ENCODE peak calls at places on chromosomes 5 and 9, in ten cellular contexts. V is HCT116, K is H9, Y is astrocyte of the spinal cord, T is stomach, X is HFF-Myc, C is omental fat pad, L is fibroblast of lung, E is MCF 10A, P is choroid plexus epithelial cell. J is an unnamed sample.

GRCh38 chr5:153350192-153350883 is 140.1 kb upstream of the GRIA1 start:
- DNase-seq in V (no peak), K (peak), Y (no peak), T (no peak), X (no peak), C (no peak), L (no peak), E (no peak), P (no peak), J (no peak)

GRCh38 chr5:139273572-139274264 is 19.8 kb upstream of the MATR3 start:
- DNase-seq in V (peak), K (peak), Y (peak), T (peak), X (peak), C (peak), L (peak), E (peak), P (peak), J (peak)

GRCh38 chr9:37449877-37450632 is 15.2 kb downstream of the ZBTB5 start:
- DNase-seq in V (no peak), K (no peak), Y (no peak), T (no peak), X (no peak), C (no peak), L (no peak), E (no peak), P (no peak), J (no peak)

GRCh38 chr9:118618091-118618490 is 751.1 kb downstream of the BRINP1 start:
- DNase-seq in V (no peak), K (no peak), Y (no peak), T (no peak), X (no peak), C (no peak), L (no peak), E (peak), P (peak), J (no peak)

GRCh38 chr5:124906339-124907097 is 160.1 kb upstream of the ZNF608 start:
- DNase-seq in V (no peak), K (no peak), Y (peak), T (peak), X (peak), C (no peak), L (peak), E (peak), P (peak), J (peak)

GRCh38 chr5:143261748-143262392 is 141.6 kb downstream of the NR3C1 start:
- DNase-seq in V (no peak), K (no peak), Y (peak), T (no peak), X (no peak), C (no peak), L (peak), E (peak), P (peak), J (no peak)

GRCh38 chr9:74122661-74123060 is 374.5 kb upstream of the RORB start:
- DNase-seq in V (no peak), K (no peak), Y (no peak), T (no peak), X (no peak), C (no peak), L (no peak), E (no peak), P (no peak), J (no peak)

GRCh38 chr5:67149933-67150523 is 46.6 kb downstream of the CD180 start:
- DNase-seq in V (no peak), K (no peak), Y (peak), T (no peak), X (no peak), C (no peak), L (peak), E (no peak), P (peak), J (no peak)

GRCh38 chr9:106403081-106403480 is 459.9 kb upstream of the ZNF462 start:
- DNase-seq in V (no peak), K (no peak), Y (peak), T (no peak), X (no peak), C (no peak), L (no peak), E (peak), P (no peak), J (no peak)

GRCh38 chr5:15495026-15495425 is 5.0 kb upstream of the FBXL7 start:
- DNase-seq in V (no peak), K (no peak), Y (no peak), T (no peak), X (no peak), C (no peak), L (peak), E (no peak), P (no peak), J (peak)

GRCh38 chr9:78971505-78971904 is 600.3 kb upstream of the TLE4 start:
- DNase-seq in V (no peak), K (no peak), Y (no peak), T (no peak), X (no peak), C (no peak), L (no peak), E (no peak), P (no peak), J (no peak)

GRCh38 chr5:168184103-168184502 is 107.3 kb upstream of the WWC1 start:
- DNase-seq in V (no peak), K (no peak), Y (no peak), T (no peak), X (no peak), C (no peak), L (no peak), E (no peak), P (no peak), J (no peak)

GRCh38 chr5:58715997-58716656 is 133.3 kb downstream of the RAB3C start:
- DNase-seq in V (no peak), K (no peak), Y (no peak), T (no peak), X (no peak), C (no peak), L (no peak), E (no peak), P (no peak), J (no peak)

GRCh38 chr9:69898714-69899209 is 78.1 kb downstream of the CFAP95 start:
- DNase-seq in V (peak), K (no peak), Y (peak), T (no peak), X (peak), C (no peak), L (peak), E (peak), P (peak), J (no peak)

GRCh38 chr5:109681763-109682162 is 8.0 kb upstream of the MAN2A1 start:
- DNase-seq in V (no peak), K (no peak), Y (no peak), T (no peak), X (no peak), C (no peak), L (no peak), E (no peak), P (no peak), J (no peak)

GRCh38 chr9:95189230-95190098 is 128.0 kb downstream of the FANCC start:
- DNase-seq in V (no peak), K (no peak), Y (peak), T (no peak), X (no peak), C (no peak), L (peak), E (no peak), P (peak), J (no peak)

DNA sequence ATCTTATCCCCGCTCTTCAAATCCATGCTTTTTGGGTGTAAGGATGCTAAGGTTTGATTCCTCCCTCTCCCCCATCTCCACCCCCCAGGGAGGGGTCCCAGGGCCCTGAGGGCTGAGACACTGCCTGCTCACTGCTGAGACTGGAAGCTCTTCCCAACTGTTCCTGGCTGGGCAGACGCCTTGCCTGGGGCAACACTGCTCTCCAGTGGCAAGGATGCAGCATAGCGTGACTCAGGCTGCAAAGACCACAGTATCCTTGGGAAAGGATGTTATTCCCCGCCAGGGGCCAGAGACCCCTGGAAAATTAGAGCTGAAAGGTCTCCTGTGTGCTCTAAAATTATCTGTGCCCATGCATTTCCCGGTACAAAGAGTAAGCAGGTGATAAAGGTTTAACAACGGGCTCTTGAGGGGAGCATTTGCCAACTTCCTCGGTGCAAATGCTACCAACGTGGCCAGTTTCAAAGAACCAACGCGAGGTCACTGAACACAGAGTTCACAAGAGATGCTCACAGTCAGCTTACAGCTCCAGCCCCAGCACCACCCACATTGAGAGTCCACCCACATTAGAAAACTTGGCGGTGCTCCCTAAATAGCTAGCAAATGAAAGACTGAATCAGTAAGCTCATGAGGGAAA is 271.9 kb downstream of the NSG2 start:
- DNase-seq in V (no peak), K (peak), Y (peak), T (no peak), X (no peak), C (no peak), L (peak), E (peak), P (peak), J (peak)
- TF ChIP-seq CTCF in V (peak), K (peak), Y (peak), T (peak), X (peak), C (no peak), L (peak), E (peak), P (peak), J (peak)

DNA sequence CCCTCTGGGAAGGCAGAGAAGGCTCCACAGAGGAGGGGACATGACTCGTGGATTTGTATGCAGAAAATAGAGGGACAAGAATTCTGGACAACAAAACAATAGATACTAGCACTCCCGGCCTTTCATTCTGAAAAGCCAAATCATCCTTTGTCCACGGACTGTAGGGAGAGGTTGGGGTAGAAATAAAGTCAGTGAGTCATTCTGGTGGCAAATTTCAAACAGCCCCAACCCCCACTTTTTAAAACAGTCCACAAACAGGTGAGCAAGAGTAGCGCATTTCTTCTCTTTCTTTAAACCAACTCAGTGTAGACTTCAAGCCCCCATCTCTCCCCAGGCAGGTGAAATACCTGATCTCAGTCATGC is 56.1 kb downstream of the PTPDC1 start:
- DNase-seq in V (no peak), K (no peak), Y (no peak), T (no peak), X (no peak), C (no peak), L (no peak), E (peak), P (no peak), J (no peak)
- TF ChIP-seq CTCF in V (no peak), K (no peak), Y (no peak), T (no peak), X (no peak), C (no peak), L (no peak), E (no peak), P (no peak), J (no peak)

GRCh38 chr5:133259199-133259997 is 207.6 kb downstream of the HSPA4 start:
- DNase-seq in V (no peak), K (no peak), Y (no peak), T (no peak), X (peak), C (no peak), L (no peak), E (no peak), P (no peak), J (no peak)

GRCh38 chr5:133256276-133256675 is 204.5 kb downstream of the HSPA4 start:
- DNase-seq in V (no peak), K (no peak), Y (no peak), T (no peak), X (no peak), C (no peak), L (no peak), E (no peak), P (no peak), J (no peak)

GRCh38 chr5:133257977-133258376 is 206.2 kb downstream of the HSPA4 start:
- DNase-seq in V (no peak), K (no peak), Y (no peak), T (no peak), X (no peak), C (no peak), L (no peak), E (no peak), P (no peak), J (no peak)

GRCh38 chr5:133261993-133262392 is 210.2 kb downstream of the HSPA4 start:
- DNase-seq in V (no peak), K (no peak), Y (no peak), T (peak), X (no peak), C (no peak), L (no peak), E (no peak), P (no peak), J (no peak)

DNA sequence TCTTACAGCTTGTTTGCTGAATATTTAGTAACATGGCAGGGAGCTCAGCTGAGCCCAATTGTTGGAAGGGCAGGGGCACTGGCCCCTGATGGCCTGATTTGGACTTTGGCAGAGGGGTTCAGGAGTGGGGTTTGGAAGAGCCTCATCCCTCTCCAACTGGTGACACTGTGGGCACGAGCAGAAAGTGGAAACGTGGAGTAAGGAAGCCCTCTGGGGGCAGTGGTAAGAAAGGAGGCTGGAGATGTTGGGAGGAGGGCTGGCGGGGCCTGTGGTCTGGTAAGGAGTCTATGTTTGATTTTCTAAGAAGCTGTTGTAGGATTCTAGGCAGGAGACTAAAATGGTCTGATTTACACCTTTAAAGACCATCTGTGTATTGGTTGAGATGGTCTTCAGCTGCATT is 208.9 kb downstream of the HSPA4 start:
- DNase-seq in V (no peak), K (no peak), Y (no peak), T (no peak), X (no peak), C (no peak), L (no peak), E (no peak), P (peak), J (no peak)
- TF ChIP-seq CTCF in V (peak), K (peak), Y (peak), T (no peak), X (no peak), C (no peak), L (peak), E (peak), P (peak), J (no peak)

DNA sequence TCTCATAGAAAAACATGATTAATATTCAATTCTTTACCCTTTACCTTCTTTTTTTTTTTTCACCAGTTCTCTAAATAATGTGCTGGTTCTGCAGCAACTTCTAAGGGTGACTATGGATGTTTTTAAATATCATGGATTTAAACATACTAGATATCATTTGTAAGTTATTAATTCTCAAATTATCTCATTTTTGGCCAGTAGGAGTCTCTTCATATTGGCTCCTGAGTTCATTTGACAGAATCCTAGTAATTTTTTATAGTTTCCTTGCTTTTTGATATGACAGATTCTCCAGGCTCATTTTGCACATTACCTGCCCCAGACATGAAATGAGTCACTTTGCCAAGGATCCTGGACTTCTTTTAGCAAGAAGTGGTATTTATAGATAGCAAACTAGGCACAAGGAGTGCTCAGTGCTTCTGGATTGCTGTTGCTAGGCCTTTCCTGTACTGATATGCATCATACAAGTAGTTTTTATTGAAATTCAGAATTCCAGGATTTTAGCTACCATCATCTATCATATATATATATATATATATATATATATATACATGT is 201.3 kb upstream of the IL12B start:
- DNase-seq in V (no peak), K (no peak), Y (no peak), T (no peak), X (no peak), C (no peak), L (no peak), E (no peak), P (peak), J (no peak)
- TF ChIP-seq CTCF in V (peak), K (no peak), Y (peak), T (no peak), X (no peak), C (no peak), L (no peak), E (peak), P (peak), J (no peak)

GRCh38 chr9:105244996-105245719 is 707 bp downstream of the SLC44A1 start:
- DNase-seq in V (no peak), K (peak), Y (no peak), T (peak), X (no peak), C (no peak), L (no peak), E (peak), P (peak), J (peak)
- TF ChIP-seq CTCF in V (peak), K (peak), Y (peak), T (peak), X (no peak), C (no peak), L (no peak), E (peak), P (peak), J (no peak)

GRCh38 chr5:80503641-80504040 is 15.7 kb downstream of the FAM151B start:
- DNase-seq in V (no peak), K (no peak), Y (no peak), T (no peak), X (no peak), C (no peak), L (no peak), E (no peak), P (no peak), J (no peak)
- TF ChIP-seq CTCF in V (no peak), K (no peak), Y (no peak), T (no peak), X (no peak), C (no peak), L (no peak), E (no peak), P (no peak), J (no peak)

J was measured in glutamatergic neuron.